ENCODE peak calls at places on chromosomes 3 and 15, in seven cellular contexts. F is adrenal gland, X is HepG2, J is H54, Z is uterus, V is heart left ventricle, H is K562. I is an unnamed sample.

GRCh38 chr15:77819841-77820728 is 187.4 kb upstream of the LINGO1 start:
- DNase-seq in V (no peak), J (no peak), Z (no peak), F (no peak), X (peak), H (peak), I (no peak)

GRCh38 chr15:60328852-60329443 is 68.8 kb downstream of the ANXA2 start:
- DNase-seq in V (no peak), F (no peak), Z (no peak), J (no peak), H (peak), X (no peak), I (no peak)

GRCh38 chr3:15958692-15959433 is 161.1 kb upstream of the ANKRD28 start:
- DNase-seq in F (no peak), V (no peak), H (no peak), J (no peak), X (no peak), Z (no peak), I (no peak)

GRCh38 chr15:43246261-43246764 is 20.4 kb downstream of the TGM5 start:
- DNase-seq in Z (no peak), J (no peak), F (no peak), H (no peak), V (no peak), X (no peak), I (peak)

GRCh38 chr3:143216709-143217182 is 97.2 kb downstream of the CHST2 start:
- DNase-seq in V (no peak), H (no peak), F (no peak), X (no peak), J (no peak), Z (no peak), I (no peak)

GRCh38 chr15:42547926-42548257 is 701 bp downstream of the LRRC57 start:
- DNase-seq in Z (no peak), V (no peak), H (peak), J (peak), F (no peak), X (peak), I (no peak)

GRCh38 chr15:43867096-43867495 is 40.3 kb downstream of the WDR76 start:
- DNase-seq in Z (no peak), F (no peak), H (no peak), J (no peak), V (no peak), X (no peak), I (no peak)

GRCh38 chr3:30643763-30644462 is 37.5 kb downstream of the TGFBR2 start:
- DNase-seq in V (no peak), J (no peak), X (no peak), F (peak), Z (no peak), H (no peak), I (no peak)

DNA sequence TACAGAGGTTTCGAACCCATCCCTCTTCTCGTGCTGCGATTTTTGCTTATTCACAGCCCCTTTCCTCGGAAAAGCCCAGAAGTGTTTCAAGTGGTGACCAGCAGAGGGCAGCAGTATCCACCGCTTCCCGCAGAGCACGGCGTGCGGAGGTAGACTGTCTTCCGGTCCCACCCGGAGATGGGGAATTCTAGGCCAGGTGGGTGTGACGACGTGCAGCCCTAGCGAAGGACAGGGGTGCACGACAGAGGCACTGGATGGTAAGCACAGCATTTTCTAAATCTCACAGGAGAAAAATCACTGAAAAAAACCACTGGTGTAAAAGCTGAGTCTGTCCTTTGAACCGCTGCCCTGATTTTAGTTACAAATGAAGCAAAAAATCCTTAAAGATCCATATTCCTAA is 7.4 kb upstream of the PSMD6 start:
- DNase-seq in J (peak), F (peak), H (peak), V (peak), X (peak), Z (peak), I (peak)
- TF ChIP-seq POLR2A in J (no peak), F (no peak), H (no peak), V (no peak), X (no peak), Z (no peak), I (no peak)

GRCh38 chr3:49098910-49099630 is 5.2 kb upstream of the QRICH1 start:
- DNase-seq in Z (no peak), V (no peak), J (no peak), F (no peak), X (no peak), H (no peak), I (no peak)

GRCh38 chr3:49104052-49104426 is 518 bp downstream of the QARS1 start:
- DNase-seq in V (no peak), J (no peak), X (no peak), H (no peak), F (no peak), Z (no peak), I (no peak)

GRCh38 chr3:49108346-49108745 is 3.8 kb upstream of the QARS1 start:
- DNase-seq in J (no peak), Z (no peak), H (no peak), F (no peak), V (no peak), X (no peak), I (no peak)

GRCh38 chr3:49100046-49100615 is 4.4 kb downstream of the QARS1 start:
- DNase-seq in H (no peak), X (no peak), Z (no peak), V (no peak), F (no peak), J (no peak), I (no peak)

DNA sequence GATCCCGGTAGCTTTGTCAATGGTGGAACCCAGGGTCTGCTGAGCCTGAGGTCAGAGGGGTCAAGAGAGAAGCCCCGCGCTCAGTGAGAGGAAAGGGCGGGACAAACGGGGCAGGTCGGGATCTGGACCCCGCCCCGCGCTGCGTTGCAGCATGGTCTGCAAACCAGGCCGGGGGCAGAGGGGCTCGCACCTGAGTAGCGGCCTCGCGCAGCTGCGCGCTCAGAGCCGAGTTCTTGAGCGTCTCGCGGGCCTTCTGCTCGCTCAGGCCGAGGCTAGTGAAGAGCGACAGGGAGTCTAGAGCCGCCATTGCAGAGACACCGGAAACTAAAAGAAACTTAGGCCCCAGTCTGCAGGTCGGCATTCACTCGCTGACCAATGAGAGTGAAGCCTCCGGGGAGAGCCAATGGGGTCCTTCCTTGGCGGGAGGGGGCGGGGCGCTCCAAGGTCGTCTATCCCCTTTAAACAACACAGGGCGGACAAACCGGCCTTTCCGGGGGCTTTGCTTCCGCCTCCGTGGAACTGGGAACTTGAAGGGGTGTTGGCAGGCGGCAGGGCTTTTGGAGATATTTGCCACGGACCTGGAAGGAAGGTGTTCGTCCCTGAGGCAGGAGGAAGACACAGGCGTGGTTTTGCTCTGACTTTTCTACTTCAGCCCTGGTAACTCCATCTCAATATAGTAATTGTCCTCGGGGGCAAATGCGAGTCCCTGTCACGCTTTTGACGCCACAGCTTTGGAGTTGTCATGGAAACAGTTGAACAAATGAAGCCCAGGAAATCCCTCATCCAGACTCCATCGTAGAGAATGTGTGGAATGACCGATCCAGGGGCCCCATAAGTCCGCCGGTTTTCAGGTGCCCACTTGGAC is at the start of gene QARS1:
- DNase-seq in V (peak), X (peak), Z (peak), F (peak), H (peak), J (peak), I (peak)
- TF ChIP-seq POLR2A in V (peak), X (peak), Z (no peak), F (peak), H (peak), J (peak), I (peak)

GRCh38 chr15:73633111-73633990 is at the start of gene NPTN:
- DNase-seq in H (peak), J (peak), X (peak), Z (peak), V (peak), F (peak), I (peak)
- TF ChIP-seq POLR2A in H (peak), J (peak), X (peak), Z (peak), V (no peak), F (peak), I (peak)

GRCh38 chr15:90674476-90674875 is 42.7 kb upstream of the BLM start:
- DNase-seq in F (no peak), X (no peak), J (no peak), V (no peak), Z (no peak), H (no peak), I (no peak)

GRCh38 chr15:90667063-90667754 is 49.9 kb upstream of the BLM start:
- DNase-seq in J (no peak), X (no peak), H (no peak), V (no peak), Z (no peak), F (no peak), I (no peak)

GRCh38 chr15:90675464-90675863 is 41.7 kb upstream of the BLM start:
- DNase-seq in J (no peak), V (no peak), H (no peak), X (no peak), F (no peak), Z (no peak), I (no peak)

GRCh38 chr15:90666135-90666909 is 50.8 kb upstream of the BLM start:
- DNase-seq in J (no peak), X (no peak), F (no peak), Z (no peak), V (no peak), H (no peak), I (no peak)

DNA sequence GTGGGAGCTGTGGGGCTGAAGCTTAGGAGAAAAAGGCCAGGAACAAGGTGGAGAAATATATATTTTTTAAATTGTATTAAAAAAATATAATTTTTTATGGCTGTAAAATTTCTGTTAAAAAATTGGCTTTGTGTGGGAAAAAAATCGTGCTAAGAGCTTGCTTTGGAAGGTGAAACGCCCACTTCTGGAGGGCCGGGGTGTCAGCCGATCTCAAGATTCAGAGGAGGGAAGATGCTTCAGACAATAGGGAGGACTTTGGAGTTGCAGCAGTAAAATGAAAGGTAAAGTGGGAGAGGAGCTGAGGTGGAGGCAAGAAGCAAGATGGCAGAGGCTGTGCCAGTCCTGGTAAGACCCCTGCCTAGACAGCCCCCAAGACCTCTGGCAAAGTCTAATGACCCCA is 45.9 kb upstream of the BLM start:
- DNase-seq in V (no peak), X (no peak), Z (no peak), F (no peak), J (no peak), H (no peak), I (no peak)
- TF ChIP-seq POLR2A in V (no peak), X (no peak), Z (no peak), F (no peak), J (no peak), H (no peak), I (no peak)

GRCh38 chr3:50370594-50370993 is 11.3 kb upstream of the TMEM115 start:
- DNase-seq in F (no peak), H (no peak), J (no peak), V (no peak), X (no peak), Z (no peak), I (no peak)

GRCh38 chr3:50364573-50365079 is 5.3 kb upstream of the TMEM115 start:
- DNase-seq in V (peak), H (peak), Z (no peak), F (no peak), J (no peak), X (no peak), I (peak)

GRCh38 chr3:50369271-50369670 is 9.9 kb upstream of the TMEM115 start:
- DNase-seq in X (no peak), V (no peak), H (no peak), F (no peak), Z (no peak), J (no peak), I (no peak)

GRCh38 chr3:50365842-50366220 is 6.5 kb upstream of the TMEM115 start:
- DNase-seq in Z (no peak), X (no peak), F (no peak), V (no peak), H (no peak), J (no peak), I (no peak)

GRCh38 chr3:50365080-50365841 is 5.9 kb upstream of the TMEM115 start:
- DNase-seq in Z (peak), J (no peak), F (peak), H (peak), V (peak), X (no peak), I (peak)
- TF ChIP-seq POLR2A in Z (peak), J (no peak), F (peak), H (no peak), V (no peak), X (no peak), I (no peak)

DNA sequence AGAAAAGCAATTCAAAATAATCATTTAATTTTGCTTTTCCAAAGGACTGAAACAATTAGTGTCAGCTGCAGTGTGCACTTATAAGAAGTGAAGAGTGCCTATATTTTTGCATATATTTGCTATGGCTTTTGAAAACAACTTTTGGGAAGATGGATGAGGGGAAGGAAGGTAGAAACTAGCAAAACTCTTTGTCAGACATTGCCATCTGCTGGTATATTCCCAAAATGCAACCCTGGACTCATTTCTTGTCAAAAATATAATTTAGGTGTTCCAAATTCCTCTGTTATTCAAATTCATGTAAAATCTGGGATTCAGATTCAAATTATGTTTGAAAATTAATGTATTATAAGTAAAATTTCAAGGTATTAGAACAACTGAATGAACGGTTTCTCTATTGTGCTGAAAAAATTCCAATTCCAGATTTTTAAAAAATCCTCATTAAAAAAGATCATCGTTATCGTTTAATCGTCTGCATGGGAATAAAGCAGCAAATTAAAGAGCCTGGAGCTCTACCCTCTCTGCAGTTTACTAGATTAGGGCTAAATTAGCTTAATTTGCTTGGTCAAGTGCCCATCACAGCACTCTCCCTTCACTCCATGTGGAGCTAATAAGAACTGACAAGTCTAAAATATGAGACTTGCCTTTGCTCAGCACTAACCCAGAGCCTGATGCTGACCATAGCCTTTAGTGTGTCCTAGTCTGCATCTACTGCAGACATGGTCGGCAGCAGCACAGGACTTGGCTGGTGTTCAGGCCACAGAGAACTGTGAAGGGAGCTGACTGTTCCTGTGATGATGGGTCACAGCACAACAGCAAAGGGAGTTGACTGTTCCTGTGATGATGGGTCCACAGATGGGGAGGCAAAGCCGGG is 67.9 kb upstream of the MITF start:
- DNase-seq in X (peak), V (peak), H (peak), F (no peak), Z (peak), J (peak), I (no peak)
- TF ChIP-seq POLR2A in X (no peak), V (no peak), H (no peak), F (no peak), Z (no peak), J (no peak), I (no peak)

GRCh38 chr3:173706630-173707029 is 309.1 kb downstream of the NLGN1 start:
- DNase-seq in H (no peak), V (no peak), J (no peak), F (no peak), Z (no peak), X (no peak), I (no peak)

GRCh38 chr3:173708191-173708590 is 310.6 kb downstream of the NLGN1 start:
- DNase-seq in F (no peak), V (no peak), Z (no peak), H (no peak), J (peak), X (no peak), I (no peak)

GRCh38 chr3:173709026-173709425 is 311.5 kb downstream of the NLGN1 start:
- DNase-seq in V (no peak), H (no peak), X (no peak), J (no peak), Z (no peak), F (no peak), I (no peak)

GRCh38 chr3:173711619-173712018 is 314.1 kb downstream of the NLGN1 start:
- DNase-seq in V (no peak), Z (no peak), X (no peak), F (no peak), H (no peak), J (no peak), I (no peak)
- TF ChIP-seq POLR2A in V (no peak), Z (no peak), X (no peak), F (no peak), H (no peak), J (no peak), I (no peak)

GRCh38 chr15:89400121-89400996 is 65.7 kb upstream of the POLG start:
- DNase-seq in H (no peak), X (no peak), F (no peak), V (no peak), Z (no peak), J (no peak), I (no peak)

GRCh38 chr15:89399070-89399389 is 64.4 kb upstream of the POLG start:
- DNase-seq in F (no peak), X (no peak), Z (no peak), V (no peak), J (no peak), H (no peak), I (no peak)

GRCh38 chr15:89397653-89398023 is 63.0 kb upstream of the POLG start:
- DNase-seq in Z (no peak), V (no peak), F (no peak), H (no peak), X (no peak), J (no peak), I (no peak)

GRCh38 chr15:89400997-89401590 is 66.5 kb upstream of the POLG start:
- DNase-seq in J (no peak), Z (no peak), X (no peak), V (no peak), H (no peak), F (no peak), I (no peak)

GRCh38 chr15:89399390-89400120 is 64.9 kb upstream of the POLG start:
- DNase-seq in H (peak), J (no peak), Z (no peak), X (no peak), V (no peak), F (no peak), I (peak)
- TF ChIP-seq POLR2A in H (no peak), J (no peak), Z (no peak), X (no peak), V (no peak), F (no peak), I (no peak)

GRCh38 chr15:73926191-73927002 is at the start of gene LOXL1:
- DNase-seq in H (peak), F (peak), X (peak), Z (peak), J (peak), V (peak), I (peak)
- TF ChIP-seq POLR2A in H (no peak), F (peak), X (no peak), Z (peak), J (peak), V (no peak), I (peak)

GRCh38 chr15:98735895-98736617 is 87.7 kb downstream of the IGF1R start:
- DNase-seq in H (no peak), J (no peak), Z (no peak), V (no peak), F (no peak), X (no peak), I (no peak)

GRCh38 chr15:98735304-98735703 is 87.0 kb downstream of the IGF1R start:
- DNase-seq in X (no peak), J (no peak), V (no peak), H (no peak), F (no peak), Z (no peak), I (no peak)

GRCh38 chr15:98737122-98737521 is 88.8 kb downstream of the IGF1R start:
- DNase-seq in H (no peak), F (no peak), V (no peak), J (no peak), Z (no peak), X (no peak), I (no peak)

GRCh38 chr15:98738689-98739411 is 90.5 kb downstream of the IGF1R start:
- DNase-seq in X (peak), H (no peak), Z (no peak), J (no peak), F (no peak), V (no peak), I (no peak)

DNA sequence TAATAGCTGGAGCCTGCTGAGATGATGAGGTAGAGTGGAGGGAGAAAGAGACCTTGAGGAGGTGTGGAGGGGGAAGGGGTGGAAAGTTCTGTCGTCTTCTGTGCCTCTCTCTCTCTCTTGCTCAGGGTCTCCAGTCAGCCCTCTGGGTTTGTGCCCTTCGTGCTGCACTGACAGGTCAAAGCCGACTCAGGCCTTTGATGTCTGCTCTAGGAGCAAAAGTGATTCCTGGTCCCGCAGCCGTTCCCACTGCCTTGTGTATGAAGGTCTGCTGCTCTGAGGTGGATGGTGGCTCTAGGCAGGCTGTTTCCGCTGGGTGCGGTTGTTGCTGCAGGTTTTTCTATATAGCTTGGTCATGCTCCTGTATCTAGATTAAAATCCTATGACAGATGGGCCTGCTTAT is 89.4 kb downstream of the IGF1R start:
- DNase-seq in V (no peak), F (peak), Z (no peak), X (peak), J (no peak), H (no peak), I (no peak)
- TF ChIP-seq POLR2A in V (no peak), F (no peak), Z (no peak), X (no peak), J (no peak), H (no peak), I (no peak)

I was measured in right lobe of liver.